ENCODE peak calls at places on chromosome 18, in five cellular contexts. N, V, G, L and U are unnamed samples.

GRCh38 chr18:24265502-24266064 is 126.7 kb downstream of the CABYR start:
- DNase-seq in L (no peak), V (no peak), G (no peak), N (no peak), U (no peak)

GRCh38 chr18:61637319-61637718 is 255.5 kb downstream of the RNF152 start:
- DNase-seq in G (peak), L (no peak), V (no peak), N (peak), U (peak)

GRCh38 chr18:79069792-79070151 is 578 bp downstream of the ATP9B start:
- DNase-seq in N (no peak), V (no peak), G (no peak), L (no peak), U (no peak)

GRCh38 chr18:48663931-48664847 is 125.4 kb downstream of the CTIF start:
- DNase-seq in V (peak), L (peak), N (peak), G (peak), U (peak)

GRCh38 chr18:55343396-55344073 is 244.5 kb downstream of the TCF4 start:
- DNase-seq in V (no peak), G (no peak), L (no peak), N (no peak), U (no peak)

GRCh38 chr18:59220784-59221765 is 1.1 kb downstream of the GRP start:
- DNase-seq in L (no peak), N (peak), V (peak), G (no peak), U (peak)

GRCh38 chr18:9868857-9869712 is 16.7 kb upstream of the TXNDC2 start:
- DNase-seq in V (no peak), N (no peak), G (no peak), L (no peak), U (no peak)

GRCh38 chr18:24736686-24737085 is 276.2 kb downstream of the HRH4 start:
- DNase-seq in V (no peak), L (no peak), G (no peak), N (no peak), U (no peak)

GRCh38 chr18:59109375-59109774 is 30.3 kb upstream of the SEC11C start:
- DNase-seq in N (no peak), G (no peak), V (no peak), L (no peak), U (no peak)

GRCh38 chr18:59813942-59814341 is 85.9 kb upstream of the PMAIP1 start:
- DNase-seq in N (no peak), G (no peak), L (no peak), V (no peak), U (no peak)

GRCh38 chr18:77899972-77900754 is 650.5 kb downstream of the GALR1 start:
- DNase-seq in N (peak), L (peak), V (peak), G (peak), U (peak)

GRCh38 chr18:11393486-11393885 is 215.9 kb upstream of the SLC35G4 start:
- DNase-seq in N (no peak), L (no peak), G (no peak), V (no peak), U (no peak)

GRCh38 chr18:59881728-59882685 is 17.8 kb upstream of the PMAIP1 start:
- DNase-seq in N (no peak), G (no peak), V (no peak), L (no peak), U (no peak)

GRCh38 chr18:63237911-63238710 is 81.5 kb downstream of the BCL2 start:
- DNase-seq in V (peak), L (peak), G (no peak), N (peak), U (peak)

DNA sequence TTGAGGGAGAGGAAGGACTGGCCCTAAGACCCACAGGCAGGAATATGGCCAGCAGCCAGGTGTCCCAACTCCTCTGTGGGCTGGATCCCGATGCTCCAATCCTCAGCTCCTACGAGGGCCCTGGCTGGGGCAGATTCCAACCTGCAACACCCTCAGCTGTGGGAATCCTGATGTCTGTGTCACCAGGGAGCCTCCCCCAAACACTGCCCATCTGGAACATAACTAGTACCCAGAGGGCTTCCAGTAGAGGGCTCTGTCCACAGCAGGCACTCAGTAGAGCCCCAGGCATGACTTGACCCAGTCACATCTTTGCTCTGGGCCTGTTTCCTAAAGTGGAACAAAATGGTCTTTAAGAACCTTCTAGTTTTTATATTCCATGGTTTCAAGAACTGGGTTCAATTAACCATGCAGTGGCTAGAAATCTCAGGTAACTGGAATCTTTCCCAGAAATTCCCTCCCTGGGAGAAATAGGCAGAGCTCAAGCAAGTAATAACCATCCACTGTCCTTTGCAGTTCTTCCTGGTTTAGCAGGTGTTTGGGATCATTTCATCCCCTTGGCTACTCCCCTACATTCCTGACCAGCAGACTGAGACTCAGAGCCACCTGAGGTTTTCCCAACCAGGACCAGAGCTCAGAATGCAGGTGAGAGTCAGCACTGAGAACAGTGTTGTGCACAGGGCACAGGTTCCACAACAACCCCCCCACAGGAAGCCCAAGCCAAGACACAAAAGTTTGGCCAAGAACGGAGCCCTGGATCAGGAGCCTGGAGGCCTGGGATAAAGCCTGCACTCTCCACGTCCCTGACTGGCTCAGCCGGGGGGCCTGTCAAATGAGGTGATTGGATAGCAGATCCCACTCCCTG is 20.8 kb upstream of the LOXHD1 start:
- DNase-seq in L (no peak), G (no peak), N (no peak), V (no peak), U (no peak)
- TF ChIP-seq CTCF in L (no peak), G (no peak), N (peak), V (no peak), U (no peak)

GRCh38 chr18:8609711-8610441 is 639 bp downstream of the RAB12 start:
- DNase-seq in V (peak), N (peak), L (peak), G (no peak), U (peak)

GRCh38 chr18:8610442-8610801 is 1.2 kb downstream of the RAB12 start:
- DNase-seq in G (no peak), V (no peak), L (no peak), N (peak), U (no peak)

GRCh38 chr18:8607776-8608682 is 1.2 kb upstream of the RAB12 start:
- DNase-seq in G (no peak), L (no peak), V (no peak), N (no peak), U (no peak)

GRCh38 chr18:8611916-8612576 is 2.8 kb downstream of the RAB12 start:
- DNase-seq in L (peak), G (no peak), N (no peak), V (no peak), U (no peak)

DNA sequence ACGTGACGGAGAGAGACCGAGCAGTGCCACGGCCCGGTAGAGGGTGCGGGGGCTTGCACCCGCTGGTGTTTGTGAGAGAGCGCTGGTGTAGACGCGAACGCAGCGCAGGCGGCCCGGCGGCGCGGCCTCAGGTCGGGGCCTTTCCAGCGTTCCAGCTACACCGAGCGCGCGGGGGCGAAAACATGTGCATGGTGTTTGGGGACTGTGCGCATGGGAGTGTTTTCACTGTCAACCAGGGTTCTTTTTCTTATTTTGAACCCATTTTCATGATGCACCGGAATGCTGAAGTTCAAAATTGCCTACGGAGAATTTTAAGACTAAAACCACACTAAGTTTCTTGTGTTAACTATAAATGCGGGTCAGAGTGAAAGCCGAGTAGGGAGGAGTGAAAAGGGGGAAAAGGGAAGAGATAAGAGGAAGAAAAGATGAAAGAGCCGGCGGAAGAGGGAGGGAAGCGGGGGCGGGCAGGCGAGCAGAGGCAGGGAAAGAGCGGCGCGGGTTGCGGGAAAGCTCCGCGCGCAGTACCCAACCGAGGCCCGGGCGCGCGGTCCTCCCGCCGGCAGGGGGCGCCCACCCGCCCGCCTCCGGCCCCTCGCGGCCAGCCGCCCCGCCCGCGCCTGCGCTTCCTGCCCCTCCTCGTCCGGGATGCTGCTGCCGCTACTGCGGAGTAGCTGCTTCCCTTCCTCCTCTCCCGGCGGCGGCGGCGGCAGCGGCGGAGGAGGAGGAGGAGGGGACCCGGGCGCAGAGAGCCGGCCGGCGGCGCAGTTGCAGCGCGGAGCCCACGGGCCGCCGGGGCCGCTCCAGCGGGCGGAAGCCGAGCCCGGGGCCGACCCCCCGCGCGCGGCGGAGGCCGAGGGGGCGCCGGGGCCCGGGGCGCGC is at the start of gene RAB12:
- DNase-seq in L (peak), G (peak), V (peak), N (peak), U (peak)
- TF ChIP-seq CTCF in L (peak), G (peak), V (peak), N (peak), U (peak)

GRCh38 chr18:76274470-76275289 is 220.4 kb downstream of the ZNF516 start:
- DNase-seq in V (peak), G (no peak), L (peak), N (peak), U (peak)
- TF ChIP-seq CTCF in V (peak), G (no peak), L (no peak), N (peak), U (peak)

GRCh38 chr18:58049000-58049688 is 5.1 kb downstream of the NEDD4L start:
- DNase-seq in N (no peak), G (no peak), L (no peak), V (no peak), U (no peak)

GRCh38 chr18:58054041-58054733 is 10.2 kb downstream of the NEDD4L start:
- DNase-seq in G (no peak), N (peak), V (no peak), L (peak), U (no peak)

GRCh38 chr18:58051765-58052460 is 7.9 kb downstream of the NEDD4L start:
- DNase-seq in N (no peak), G (no peak), L (no peak), V (no peak), U (no peak)

GRCh38 chr18:58056159-58056558 is 12.1 kb downstream of the NEDD4L start:
- DNase-seq in G (no peak), N (no peak), L (no peak), V (no peak), U (no peak)

GRCh38 chr18:58052960-58053359 is 8.9 kb downstream of the NEDD4L start:
- DNase-seq in V (no peak), G (no peak), N (no peak), L (no peak), U (no peak)
- TF ChIP-seq CTCF in V (no peak), G (no peak), N (no peak), L (no peak), U (no peak)